ENCODE peak calls at places on chromosomes 13 and 19, in six cellular contexts. Y is omental fat pad; Z is stimulated activated CD4-positive, alpha-beta T cell treated with anti-CD3 and anti-CD28 coated beads, Interleukin-4, amount 100 ng/mL, for 48 hours; O is thoracic aorta; Q is SJSA1; R is HFFc6. L is an unnamed sample.

GRCh38 chr19:584240-585001 is 5.3 kb upstream of the HCN2 start:
- DNase-seq in O (no peak), Y (no peak), Z (peak), R (no peak), Q (peak), L (no peak)

GRCh38 chr13:114110091-114110829 is 22.2 kb downstream of the RASA3 start:
- DNase-seq in R (no peak), Z (peak), O (no peak), Y (peak), Q (no peak), L (peak)

GRCh38 chr19:47161876-47162489 is 31.3 kb downstream of the SAE1 start:
- DNase-seq in Z (no peak), R (peak), Y (no peak), O (no peak), Q (no peak), L (no peak)

GRCh38 chr19:5932146-5932545 is 18.1 kb downstream of the CAPS start:
- DNase-seq in O (no peak), Y (no peak), Q (no peak), Z (no peak), R (no peak), L (no peak)

GRCh38 chr13:36778083-36778671 is 40.8 kb upstream of the RFXAP start:
- DNase-seq in O (no peak), Q (peak), Y (no peak), R (peak), Z (no peak), L (no peak)

GRCh38 chr19:47389150-47389556 is 30.2 kb downstream of the MEIS3 start:
- DNase-seq in Q (no peak), Z (no peak), R (no peak), O (no peak), Y (no peak), L (no peak)

GRCh38 chr19:16361926-16362325 is 37.3 kb downstream of the KLF2 start:
- DNase-seq in Z (no peak), O (no peak), R (no peak), Q (no peak), Y (no peak), L (no peak)

GRCh38 chr13:46546084-46546786 is 6.7 kb upstream of the LRCH1 start:
- DNase-seq in Z (no peak), Y (no peak), R (no peak), O (no peak), Q (no peak), L (no peak)

GRCh38 chr13:29472317-29472961 is 123.0 kb downstream of the SLC7A1 start:
- DNase-seq in Z (peak), O (no peak), Y (no peak), Q (peak), R (peak), L (peak)

GRCh38 chr13:26017196-26017921 is 34.5 kb downstream of the SHISA2 start:
- DNase-seq in R (no peak), Q (no peak), O (no peak), Z (no peak), Y (no peak), L (no peak)

GRCh38 chr19:6499052-6499790 is 2.9 kb downstream of the TUBB4A start:
- DNase-seq in Y (no peak), Q (no peak), Z (no peak), O (no peak), R (no peak), L (no peak)

GRCh38 chr19:42095142-42095813 is 19.3 kb downstream of the ZNF574 start:
- DNase-seq in Z (no peak), Q (no peak), R (no peak), O (no peak), Y (no peak), L (no peak)

GRCh38 chr19:54523403-54523802 is 20.8 kb downstream of the LAIR2 start:
- DNase-seq in Q (no peak), O (no peak), R (peak), Z (peak), Y (no peak), L (no peak)

GRCh38 chr19:39351537-39352037 is 9.4 kb downstream of the SAMD4B start:
- DNase-seq in O (no peak), Q (no peak), Y (no peak), R (peak), Z (peak), L (no peak)

GRCh38 chr13:79604752-79605151 is 123.8 kb downstream of the NDFIP2 start:
- DNase-seq in Q (no peak), R (no peak), Z (no peak), O (no peak), Y (no peak), L (no peak)

GRCh38 chr13:73967397-73968165 is 166.6 kb downstream of the KLF12 start:
- DNase-seq in R (no peak), Z (no peak), O (no peak), Q (no peak), Y (no peak), L (no peak)

GRCh38 chr13:98252931-98253470 is 75.9 kb upstream of the RNF113B start:
- DNase-seq in R (peak), Y (no peak), Q (peak), O (no peak), Z (no peak), L (no peak)

GRCh38 chr13:30713133-30713532 is 22.2 kb upstream of the ALOX5AP start:
- DNase-seq in R (no peak), Q (no peak), Z (no peak), Y (no peak), O (no peak), L (no peak)

GRCh38 chr19:46975011-46975917 is 44.4 kb upstream of the NPAS1 start:
- DNase-seq in R (peak), O (no peak), Q (no peak), Z (no peak), Y (no peak), L (no peak)

GRCh38 chr19:13861714-13862531 is 15.0 kb upstream of the NANOS3 start:
- DNase-seq in Z (peak), R (peak), Y (peak), Q (peak), O (peak), L (peak)

GRCh38 chr13:31749929-31750328 is 10.6 kb downstream of the RXFP2 start:
- DNase-seq in Q (peak), O (no peak), Z (no peak), R (peak), Y (no peak), L (no peak)

GRCh38 chr19:33397536-33398360 is 24.2 kb downstream of the CEBPG start:
- DNase-seq in O (no peak), Y (no peak), Q (peak), Z (no peak), R (no peak), L (peak)

GRCh38 chr19:14127929-14128509 is 8.4 kb downstream of the ASF1B start:
- DNase-seq in O (no peak), Y (no peak), R (no peak), Z (no peak), Q (no peak), L (no peak)

GRCh38 chr19:4328243-4328990 is 10.2 kb downstream of the STAP2 start:
- DNase-seq in Y (peak), O (no peak), Q (peak), Z (peak), R (peak), L (peak)

GRCh38 chr13:44231786-44232516 is 141.7 kb upstream of the SERP2 start:
- DNase-seq in Z (no peak), Y (peak), R (peak), O (no peak), Q (peak), L (peak)

GRCh38 chr19:46515879-46516350 is 20.2 kb upstream of the PNMA8B start:
- DNase-seq in R (peak), Y (no peak), Q (peak), O (no peak), Z (no peak), L (no peak)

GRCh38 chr19:45087531-45087930 is 5.4 kb upstream of the PPP1R37 start:
- DNase-seq in O (no peak), Y (no peak), R (no peak), Z (no peak), Q (no peak), L (no peak)

GRCh38 chr13:97574926-97575325 is 141.0 kb downstream of the RAP2A start:
- DNase-seq in R (peak), Y (no peak), Q (no peak), O (no peak), Z (no peak), L (no peak)

GRCh38 chr19:16470911-16471811 is 609 bp downstream of the EPS15L1 start:
- DNase-seq in Q (peak), Y (peak), O (no peak), R (peak), Z (no peak), L (no peak)

GRCh38 chr19:18469245-18470107 is 31.5 kb upstream of the ISYNA1 start:
- DNase-seq in Y (peak), O (no peak), R (peak), Z (peak), Q (peak), L (peak)

GRCh38 chr19:17947815-17948473 is 15.1 kb downstream of the CCDC124 start:
- DNase-seq in Y (peak), Q (peak), Z (peak), R (peak), O (peak), L (peak)

GRCh38 chr19:35911173-35911572 is 3.1 kb upstream of the TYROBP start:
- DNase-seq in O (no peak), R (no peak), Y (no peak), Z (no peak), Q (no peak), L (no peak)

GRCh38 chr19:48059331-48059730 is 15.5 kb upstream of the CABP5 start:
- DNase-seq in O (no peak), Q (no peak), Z (no peak), Y (no peak), R (no peak), L (no peak)

GRCh38 chr13:44108345-44108858 is 228.7 kb downstream of the LACC1 start:
- DNase-seq in Y (no peak), R (no peak), Q (no peak), O (no peak), Z (no peak), L (no peak)

GRCh38 chr19:46402725-46403124 is 10.6 kb downstream of the CCDC8 start:
- DNase-seq in Z (no peak), Q (no peak), R (no peak), O (no peak), Y (no peak), L (no peak)

GRCh38 chr13:48653074-48654054 is at the start of gene CYSLTR2:
- DNase-seq in R (peak), O (no peak), Q (no peak), Y (no peak), Z (no peak), L (no peak)

L was measured in tibial nerve.